ENCODE peak calls at places on chromosomes 5 and 9, in five cellular contexts. G, U, T, M and F are unnamed samples.

GRCh38 chr5:10233505-10233904 is 16.2 kb downstream of the ATPSCKMT start:
- DNase-seq in T (peak), M (peak), G (no peak), U (no peak), F (no peak)

GRCh38 chr5:173010547-173011464 is 27.2 kb downstream of the ATP6V0E1 start:
- DNase-seq in G (no peak), T (peak), M (peak), U (no peak), F (no peak)

GRCh38 chr9:16526380-16526779 is 344.1 kb downstream of the BNC2 start:
- DNase-seq in T (no peak), M (no peak), U (peak), G (no peak), F (no peak)

GRCh38 chr9:91536211-91536691 is 112.6 kb upstream of the NFIL3 start:
- DNase-seq in U (peak), G (no peak), M (no peak), T (no peak), F (no peak)

GRCh38 chr9:93822229-93822628 is 132.9 kb downstream of the BARX1 start:
- DNase-seq in M (no peak), T (no peak), G (no peak), U (no peak), F (no peak)

GRCh38 chr5:14685757-14686156 is 21.2 kb downstream of the OTULIN start:
- DNase-seq in G (peak), U (peak), T (peak), M (peak), F (peak)

GRCh38 chr5:151694035-151694485 is 7.3 kb upstream of the SPARC start:
- DNase-seq in G (no peak), T (no peak), M (no peak), U (no peak), F (no peak)

GRCh38 chr5:123511290-123511647 is 708 bp upstream of the CSNK1G3 start:
- DNase-seq in G (no peak), M (no peak), T (peak), U (peak), F (no peak)

GRCh38 chr9:18490591-18491370 is 16.8 kb downstream of the ADAMTSL1 start:
- DNase-seq in U (peak), M (no peak), G (no peak), T (no peak), F (no peak)

GRCh38 chr5:149007174-149007573 is 55.7 kb downstream of the SH3TC2 start:
- DNase-seq in M (no peak), G (no peak), U (no peak), T (no peak), F (no peak)

GRCh38 chr9:123407537-123407828 is 51.5 kb downstream of the CRB2 start:
- DNase-seq in M (no peak), G (no peak), T (no peak), U (no peak), F (no peak)

GRCh38 chr5:136192015-136192525 is 892 bp downstream of the SMIM32 start:
- DNase-seq in T (peak), M (peak), U (no peak), G (no peak), F (no peak)

GRCh38 chr5:140044041-140044440 is 942 bp upstream of the NRG2 start:
- DNase-seq in U (no peak), G (no peak), T (no peak), M (no peak), F (no peak)

GRCh38 chr9:134626576-134627416 is 14.8 kb upstream of the COL5A1 start:
- DNase-seq in M (no peak), G (no peak), T (no peak), U (peak), F (no peak)

GRCh38 chr9:20319641-20320337 is 302.5 kb downstream of the MLLT3 start:
- DNase-seq in G (peak), T (no peak), M (no peak), U (peak), F (no peak)

GRCh38 chr9:105511486-105511885 is 46.4 kb upstream of the FKTN start:
- DNase-seq in U (no peak), T (no peak), M (no peak), G (no peak), F (no peak)

GRCh38 chr5:79567926-79568549 is 44.2 kb upstream of the TENT2 start:
- DNase-seq in U (no peak), M (no peak), T (peak), G (no peak), F (no peak)

GRCh38 chr9:36913393-36914211 is 120.5 kb downstream of the PAX5 start:
- DNase-seq in M (no peak), G (no peak), T (no peak), U (no peak), F (no peak)

GRCh38 chr9:131203438-131204219 is 72.7 kb downstream of the FAM78A start:
- DNase-seq in U (no peak), T (peak), M (no peak), G (no peak), F (no peak)

GRCh38 chr9:75960561-75960960 is 70.1 kb downstream of the PCSK5 start:
- DNase-seq in T (no peak), M (no peak), G (no peak), U (no peak), F (no peak)

GRCh38 chr9:134355561-134356278 is 29.5 kb downstream of the RXRA start:
- DNase-seq in T (no peak), G (no peak), U (peak), M (no peak), F (no peak)

GRCh38 chr9:71895955-71896354 is 15.0 kb downstream of the ABHD17B start:
- DNase-seq in U (no peak), M (no peak), G (no peak), T (no peak), F (no peak)

GRCh38 chr9:101394687-101395086 is 3.7 kb downstream of the MRPL50 start:
- DNase-seq in U (no peak), G (no peak), M (no peak), T (no peak), F (no peak)

GRCh38 chr9:86487222-86487841 is 133.1 kb upstream of the TUT7 start:
- DNase-seq in G (no peak), T (peak), U (peak), M (no peak), F (peak)

GRCh38 chr5:138803285-138803684 is 50.1 kb downstream of the CTNNA1 start:
- DNase-seq in M (no peak), T (no peak), U (no peak), G (no peak), F (no peak)

GRCh38 chr5:9382511-9382910 is 163.4 kb downstream of the SEMA5A start:
- DNase-seq in T (no peak), G (no peak), U (no peak), M (no peak), F (no peak)

GRCh38 chr5:142532416-142533176 is 153.3 kb downstream of the FGF1 start:
- DNase-seq in T (no peak), M (no peak), G (no peak), U (no peak), F (no peak)

GRCh38 chr9:91253488-91253887 is 108.2 kb downstream of the AUH start:
- DNase-seq in U (peak), T (no peak), M (no peak), G (peak), F (no peak)

GRCh38 chr9:135032868-135033460 is 54.5 kb upstream of the OLFM1 start:
- DNase-seq in U (no peak), M (no peak), T (no peak), G (no peak), F (no peak)

GRCh38 chr9:129637673-129638439 is 4.1 kb downstream of the ASB6 start:
- DNase-seq in U (no peak), M (no peak), G (no peak), T (no peak), F (no peak)

GRCh38 chr9:127949827-127950512 is 12.3 kb upstream of the DPM2 start:
- DNase-seq in M (no peak), T (no peak), U (no peak), G (peak), F (no peak)

GRCh38 chr5:137565450-137565849 is 66.3 kb upstream of the SPOCK1 start:
- DNase-seq in U (no peak), T (no peak), M (no peak), G (no peak), F (no peak)

GRCh38 chr5:174317261-174317894 is 271.9 kb downstream of the NSG2 start:
- DNase-seq in G (no peak), U (peak), M (peak), T (peak), F (peak)

GRCh38 chr5:82176115-82176514 is 102.0 kb downstream of the RPS23 start:
- DNase-seq in M (no peak), G (no peak), T (no peak), U (no peak), F (no peak)

GRCh38 chr5:117872798-117873368 is 1115.5 kb downstream of the DTWD2 start:
- DNase-seq in G (no peak), U (no peak), M (no peak), T (no peak), F (no peak)

GRCh38 chr5:94705427-94705826 is 87.0 kb downstream of the SLF1 start:
- DNase-seq in U (no peak), M (no peak), T (no peak), G (no peak), F (no peak)